ENCODE peak calls at places on chromosomes 2 and 18, in eight cellular contexts. One of them, this sample, is unnamed.

GRCh38 chr2:46334389-46335345 is 37.5 kb downstream of the EPAS1 start:
- DNase-seq in body of pancreas: no peak
- DNase-seq in fibroblast of lung: peak; percentile 96
- DNase-seq in Peyer's patch: no peak
- DNase-seq in thoracic aorta: no peak
- DNase-seq in esophagus squamous epithelium: no peak
- DNase-seq in sigmoid colon: no peak
- DNase-seq in mammary epithelial cell: peak; percentile 94
- DNase-seq in this sample: no peak

GRCh38 chr2:199818001-199818400 is 33.0 kb downstream of the FTCDNL1 start:
- DNase-seq in body of pancreas: no peak
- DNase-seq in fibroblast of lung: no peak
- DNase-seq in Peyer's patch: no peak
- DNase-seq in thoracic aorta: no peak
- DNase-seq in esophagus squamous epithelium: no peak
- DNase-seq in sigmoid colon: no peak
- DNase-seq in mammary epithelial cell: no peak
- DNase-seq in this sample: no peak

GRCh38 chr2:75068546-75068945 is 110.1 kb downstream of the POLE4 start:
- DNase-seq in body of pancreas: no peak
- DNase-seq in fibroblast of lung: peak; percentile 20
- DNase-seq in Peyer's patch: no peak
- DNase-seq in thoracic aorta: no peak
- DNase-seq in esophagus squamous epithelium: no peak
- DNase-seq in sigmoid colon: no peak
- DNase-seq in mammary epithelial cell: no peak
- DNase-seq in this sample: no peak

GRCh38 chr18:61502472-61502871 is 169.2 kb downstream of the CDH20 start:
- DNase-seq in body of pancreas: peak; percentile 47
- DNase-seq in fibroblast of lung: peak; percentile 43
- DNase-seq in Peyer's patch: peak; percentile 50
- DNase-seq in thoracic aorta: no peak
- DNase-seq in esophagus squamous epithelium: no peak
- DNase-seq in sigmoid colon: no peak
- DNase-seq in mammary epithelial cell: peak; percentile 32
- DNase-seq in this sample: no peak

GRCh38 chr2:172089633-172090032 is 4.3 kb downstream of the DLX1 start:
- DNase-seq in body of pancreas: no peak
- DNase-seq in fibroblast of lung: no peak
- DNase-seq in Peyer's patch: no peak
- DNase-seq in thoracic aorta: no peak
- DNase-seq in esophagus squamous epithelium: no peak
- DNase-seq in sigmoid colon: no peak
- DNase-seq in mammary epithelial cell: no peak
- DNase-seq in this sample: no peak

GRCh38 chr2:231926180-231926741 is at the start of gene NPPC:
- DNase-seq in body of pancreas: peak; percentile 33
- DNase-seq in fibroblast of lung: peak; percentile 58
- DNase-seq in Peyer's patch: peak; percentile 43
- DNase-seq in thoracic aorta: no peak
- DNase-seq in esophagus squamous epithelium: no peak
- DNase-seq in sigmoid colon: peak; percentile 76
- DNase-seq in mammary epithelial cell: peak; percentile 69
- DNase-seq in this sample: peak; percentile 61

GRCh38 chr2:41510108-41510507 is 537.7 kb upstream of the PKDCC start:
- DNase-seq in body of pancreas: no peak
- DNase-seq in fibroblast of lung: no peak
- DNase-seq in Peyer's patch: no peak
- DNase-seq in thoracic aorta: no peak
- DNase-seq in esophagus squamous epithelium: no peak
- DNase-seq in sigmoid colon: no peak
- DNase-seq in mammary epithelial cell: no peak
- DNase-seq in this sample: no peak

GRCh38 chr2:131121464-131121863 is 16.3 kb downstream of the PLEKHB2 start:
- DNase-seq in body of pancreas: no peak
- DNase-seq in fibroblast of lung: peak; percentile 60
- DNase-seq in Peyer's patch: peak; percentile 26
- DNase-seq in thoracic aorta: no peak
- DNase-seq in esophagus squamous epithelium: no peak
- DNase-seq in sigmoid colon: no peak
- DNase-seq in mammary epithelial cell: no peak
- DNase-seq in this sample: no peak

GRCh38 chr2:239310401-239311061 is 90.3 kb downstream of the HDAC4 start:
- DNase-seq in body of pancreas: no peak
- DNase-seq in fibroblast of lung: no peak
- DNase-seq in Peyer's patch: peak; percentile 42
- DNase-seq in thoracic aorta: no peak
- DNase-seq in esophagus squamous epithelium: no peak
- DNase-seq in sigmoid colon: peak; percentile 88
- DNase-seq in mammary epithelial cell: no peak
- DNase-seq in this sample: no peak

GRCh38 chr2:96864343-96865091 is 5.4 kb downstream of the SEMA4C start:
- DNase-seq in body of pancreas: no peak
- DNase-seq in fibroblast of lung: no peak
- DNase-seq in Peyer's patch: no peak
- DNase-seq in thoracic aorta: no peak
- DNase-seq in esophagus squamous epithelium: no peak
- DNase-seq in sigmoid colon: peak; percentile 64
- DNase-seq in mammary epithelial cell: no peak
- DNase-seq in this sample: no peak

GRCh38 chr2:102494570-102494969 is 21.5 kb downstream of the SLC9A4 start:
- DNase-seq in body of pancreas: no peak
- DNase-seq in fibroblast of lung: no peak
- DNase-seq in Peyer's patch: no peak
- DNase-seq in thoracic aorta: no peak
- DNase-seq in esophagus squamous epithelium: no peak
- DNase-seq in sigmoid colon: no peak
- DNase-seq in mammary epithelial cell: no peak
- DNase-seq in this sample: no peak

GRCh38 chr2:188369365-188369764 is 77.7 kb downstream of the GULP1 start:
- DNase-seq in body of pancreas: peak; percentile 45
- DNase-seq in fibroblast of lung: peak; percentile 50
- DNase-seq in Peyer's patch: peak; percentile 58
- DNase-seq in thoracic aorta: no peak
- DNase-seq in esophagus squamous epithelium: no peak
- DNase-seq in sigmoid colon: no peak
- DNase-seq in mammary epithelial cell: peak; percentile 56
- DNase-seq in this sample: no peak

GRCh38 chr18:46416706-46417638 is 240.0 kb downstream of the LOXHD1 start:
- DNase-seq in body of pancreas: no peak
- DNase-seq in fibroblast of lung: no peak
- DNase-seq in Peyer's patch: no peak
- DNase-seq in thoracic aorta: no peak
- DNase-seq in esophagus squamous epithelium: no peak
- DNase-seq in sigmoid colon: no peak
- DNase-seq in mammary epithelial cell: no peak
- DNase-seq in this sample: no peak

GRCh38 chr2:12484536-12485115 is 232.1 kb upstream of the TRIB2 start:
- DNase-seq in body of pancreas: no peak
- DNase-seq in fibroblast of lung: peak; percentile 75
- DNase-seq in Peyer's patch: no peak
- DNase-seq in thoracic aorta: no peak
- DNase-seq in esophagus squamous epithelium: no peak
- DNase-seq in sigmoid colon: no peak
- DNase-seq in mammary epithelial cell: no peak
- DNase-seq in this sample: no peak

GRCh38 chr2:70367722-70368323 is 66.0 kb upstream of the FAM136A start:
- DNase-seq in body of pancreas: peak; percentile 19
- DNase-seq in fibroblast of lung: peak; percentile 32
- DNase-seq in Peyer's patch: no peak
- DNase-seq in thoracic aorta: no peak
- DNase-seq in esophagus squamous epithelium: no peak
- DNase-seq in sigmoid colon: no peak
- DNase-seq in mammary epithelial cell: peak; percentile 50
- DNase-seq in this sample: no peak

GRCh38 chr2:223464071-223464470 is 138.1 kb downstream of the SCG2 start:
- DNase-seq in body of pancreas: no peak
- DNase-seq in fibroblast of lung: peak; percentile 73
- DNase-seq in Peyer's patch: no peak
- DNase-seq in thoracic aorta: no peak
- DNase-seq in esophagus squamous epithelium: no peak
- DNase-seq in sigmoid colon: no peak
- DNase-seq in mammary epithelial cell: no peak
- DNase-seq in this sample: no peak

GRCh38 chr2:112884869-112885502 is 26.0 kb upstream of the IL37 start:
- DNase-seq in body of pancreas: peak; percentile 49
- DNase-seq in fibroblast of lung: no peak
- DNase-seq in Peyer's patch: peak; percentile 85
- DNase-seq in thoracic aorta: no peak
- DNase-seq in esophagus squamous epithelium: no peak
- DNase-seq in sigmoid colon: no peak
- DNase-seq in mammary epithelial cell: peak; percentile 44
- DNase-seq in this sample: no peak

GRCh38 chr18:326846-327245 is 59.0 kb upstream of the THOC1 start:
- DNase-seq in body of pancreas: no peak
- DNase-seq in fibroblast of lung: peak; percentile 57
- DNase-seq in Peyer's patch: no peak
- DNase-seq in thoracic aorta: no peak
- DNase-seq in esophagus squamous epithelium: no peak
- DNase-seq in sigmoid colon: no peak
- DNase-seq in mammary epithelial cell: no peak
- DNase-seq in this sample: no peak

GRCh38 chr2:191901031-191901430 is 54.1 kb upstream of the CAVIN2 start:
- DNase-seq in body of pancreas: no peak
- DNase-seq in fibroblast of lung: no peak
- DNase-seq in Peyer's patch: no peak
- DNase-seq in thoracic aorta: no peak
- DNase-seq in esophagus squamous epithelium: no peak
- DNase-seq in sigmoid colon: no peak
- DNase-seq in mammary epithelial cell: no peak
- DNase-seq in this sample: no peak

GRCh38 chr2:138035597-138036217 is 71.4 kb downstream of the HNMT start:
- DNase-seq in body of pancreas: no peak
- DNase-seq in fibroblast of lung: peak; percentile 32
- DNase-seq in Peyer's patch: no peak
- DNase-seq in thoracic aorta: no peak
- DNase-seq in esophagus squamous epithelium: no peak
- DNase-seq in sigmoid colon: no peak
- DNase-seq in mammary epithelial cell: no peak
- DNase-seq in this sample: no peak

GRCh38 chr2:182631299-182631698 is 84.8 kb upstream of the DNAJC10 start:
- DNase-seq in body of pancreas: no peak
- DNase-seq in fibroblast of lung: no peak
- DNase-seq in Peyer's patch: no peak
- DNase-seq in thoracic aorta: no peak
- DNase-seq in esophagus squamous epithelium: no peak
- DNase-seq in sigmoid colon: no peak
- DNase-seq in mammary epithelial cell: no peak
- DNase-seq in this sample: no peak

GRCh38 chr18:43279015-43279758 is 1.9 kb upstream of the SYT4 start:
- DNase-seq in body of pancreas: peak; percentile 22
- DNase-seq in fibroblast of lung: peak; percentile 37
- DNase-seq in Peyer's patch: no peak
- DNase-seq in thoracic aorta: no peak
- DNase-seq in esophagus squamous epithelium: no peak
- DNase-seq in sigmoid colon: no peak
- DNase-seq in mammary epithelial cell: peak; percentile 21
- DNase-seq in this sample: no peak

GRCh38 chr2:68441179-68441993 is 25.7 kb downstream of the FBXO48 start:
- DNase-seq in body of pancreas: peak; percentile 89
- DNase-seq in fibroblast of lung: peak; percentile 75
- DNase-seq in Peyer's patch: peak; percentile 94
- DNase-seq in thoracic aorta: peak; percentile 66
- DNase-seq in esophagus squamous epithelium: peak; percentile 46
- DNase-seq in sigmoid colon: peak; percentile 93
- DNase-seq in mammary epithelial cell: peak; percentile 57
- DNase-seq in this sample: no peak

GRCh38 chr2:237791977-237792727 is 6.4 kb upstream of the RBM44 start:
- DNase-seq in body of pancreas: no peak
- DNase-seq in fibroblast of lung: no peak
- DNase-seq in Peyer's patch: no peak
- DNase-seq in thoracic aorta: no peak
- DNase-seq in esophagus squamous epithelium: no peak
- DNase-seq in sigmoid colon: no peak
- DNase-seq in mammary epithelial cell: peak; percentile 29
- DNase-seq in this sample: no peak

GRCh38 chr2:3492951-3493609 is 26.3 kb downstream of the ADI1 start:
- DNase-seq in body of pancreas: peak; percentile 50
- DNase-seq in fibroblast of lung: peak; percentile 86
- DNase-seq in Peyer's patch: no peak
- DNase-seq in thoracic aorta: peak; percentile 89
- DNase-seq in esophagus squamous epithelium: no peak
- DNase-seq in sigmoid colon: no peak
- DNase-seq in mammary epithelial cell: peak; percentile 67
- DNase-seq in this sample: no peak

GRCh38 chr18:10351221-10351795 is 103.1 kb upstream of the APCDD1 start:
- DNase-seq in body of pancreas: no peak
- DNase-seq in fibroblast of lung: peak; percentile 47
- DNase-seq in Peyer's patch: no peak
- DNase-seq in thoracic aorta: no peak
- DNase-seq in esophagus squamous epithelium: no peak
- DNase-seq in sigmoid colon: no peak
- DNase-seq in mammary epithelial cell: no peak
- DNase-seq in this sample: no peak
- H3K4me3 ChIP-seq in body of pancreas: no peak overlapping the region
- H3K4me3 ChIP-seq in fibroblast of lung: no peak overlapping the region
- H3K4me3 ChIP-seq in Peyer's patch: no peak overlapping the region
- H3K4me3 ChIP-seq in thoracic aorta: no peak overlapping the region
- H3K4me3 ChIP-seq in esophagus squamous epithelium: no peak overlapping the region
- H3K4me3 ChIP-seq in sigmoid colon: no peak overlapping the region
- H3K4me3 ChIP-seq in mammary epithelial cell: no peak overlapping the region
- H3K4me3 ChIP-seq in this sample: no peak overlapping the region

DNA sequence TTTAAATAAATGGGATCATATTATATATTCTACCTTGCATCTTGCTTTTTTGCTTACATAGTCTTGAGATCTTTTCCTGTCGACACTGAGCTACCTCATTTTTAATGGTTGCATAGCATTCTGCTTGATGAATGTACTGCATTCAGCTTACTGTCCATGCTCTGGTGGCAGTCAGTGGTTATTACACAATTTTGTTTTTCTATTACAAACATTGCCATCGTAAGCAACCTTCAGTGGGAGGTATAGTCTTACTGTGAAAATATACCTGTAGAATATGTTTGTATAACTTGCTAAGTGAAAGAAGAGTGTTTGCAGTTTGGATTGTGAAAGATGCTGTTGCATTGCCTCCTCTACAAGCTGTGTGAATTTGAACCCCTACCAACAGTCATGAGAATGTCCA is 43.4 kb downstream of the UBXN4 start:
- DNase-seq in body of pancreas: no peak
- DNase-seq in fibroblast of lung: no peak
- DNase-seq in Peyer's patch: no peak
- DNase-seq in thoracic aorta: no peak
- DNase-seq in esophagus squamous epithelium: no peak
- DNase-seq in sigmoid colon: no peak
- DNase-seq in mammary epithelial cell: no peak
- DNase-seq in this sample: no peak
- TF ChIP-seq CTCF in body of pancreas: no peak
- TF ChIP-seq CTCF in fibroblast of lung: peak; percentile 22
- TF ChIP-seq CTCF in Peyer's patch: peak; percentile 20
- TF ChIP-seq CTCF in thoracic aorta: no peak
- TF ChIP-seq CTCF in esophagus squamous epithelium: no peak
- TF ChIP-seq CTCF in sigmoid colon: peak; percentile 11
- TF ChIP-seq CTCF in mammary epithelial cell: peak; percentile 24
- TF ChIP-seq CTCF in this sample: no peak

GRCh38 chr2:235658371-235659174 is 164.7 kb downstream of the AGAP1 start:
- DNase-seq in body of pancreas: no peak
- DNase-seq in fibroblast of lung: no peak
- DNase-seq in Peyer's patch: no peak
- DNase-seq in thoracic aorta: no peak
- DNase-seq in esophagus squamous epithelium: no peak
- DNase-seq in sigmoid colon: peak; percentile 51
- DNase-seq in mammary epithelial cell: no peak
- DNase-seq in this sample: no peak
- H3K27ac ChIP-seq in body of pancreas: no peak overlapping the region
- H3K27ac ChIP-seq in fibroblast of lung: no peak overlapping the region
- H3K27ac ChIP-seq in Peyer's patch: no peak overlapping the region
- H3K27ac ChIP-seq in thoracic aorta: no peak overlapping the region
- H3K27ac ChIP-seq in esophagus squamous epithelium: peak overlapping the region; percentile 41
- H3K27ac ChIP-seq in sigmoid colon: peak overlapping the region; percentile 40
- H3K27ac ChIP-seq in mammary epithelial cell: no peak overlapping the region
- H3K27ac ChIP-seq in this sample: no peak overlapping the region

GRCh38 chr2:109372171-109372568 is 241.6 kb downstream of the SEPTIN10 start:
- DNase-seq in body of pancreas: no peak
- DNase-seq in fibroblast of lung: no peak
- DNase-seq in Peyer's patch: peak; percentile 18
- DNase-seq in thoracic aorta: no peak
- DNase-seq in esophagus squamous epithelium: no peak
- DNase-seq in sigmoid colon: peak; percentile 20
- DNase-seq in mammary epithelial cell: no peak
- DNase-seq in this sample: peak; percentile 4
- H3K4me3 ChIP-seq in body of pancreas: no peak overlapping the region
- H3K4me3 ChIP-seq in fibroblast of lung: no peak overlapping the region
- H3K4me3 ChIP-seq in Peyer's patch: no peak overlapping the region
- H3K4me3 ChIP-seq in thoracic aorta: no peak overlapping the region
- H3K4me3 ChIP-seq in esophagus squamous epithelium: no peak overlapping the region
- H3K4me3 ChIP-seq in sigmoid colon: no peak overlapping the region
- H3K4me3 ChIP-seq in mammary epithelial cell: no peak overlapping the region
- H3K4me3 ChIP-seq in this sample: no peak overlapping the region